ENCODE peak calls at places on chromosomes 7 and 10, in six cellular contexts. C is CD8-positive, alpha-beta memory T cell; U is AG04450; D is AG20443; G is IMR-90; W is GM20000. K is an unnamed sample.

GRCh38 chr10:28991326-28991725 is 297.5 kb upstream of the LYZL1 start:
- DNase-seq in G (peak), C (no peak), D (peak), U (no peak), W (no peak), K (no peak)

GRCh38 chr7:80542398-80542797 is 30.5 kb upstream of the GNAT3 start:
- DNase-seq in W (no peak), U (peak), G (peak), D (peak), C (no peak), K (peak)

GRCh38 chr10:35795131-35795819 is 153.2 kb upstream of the FZD8 start:
- DNase-seq in C (no peak), W (no peak), D (no peak), G (peak), U (no peak), K (no peak)

GRCh38 chr10:91271886-91272285 is 51.4 kb downstream of the PCGF5 start:
- DNase-seq in U (no peak), D (peak), G (peak), C (no peak), W (no peak), K (peak)

GRCh38 chr7:36648441-36648840 is 75.9 kb downstream of the AOAH start:
- DNase-seq in U (no peak), D (no peak), W (no peak), C (no peak), G (no peak), K (no peak)

GRCh38 chr10:110780704-110781103 is 91.0 kb upstream of the PDCD4 start:
- DNase-seq in G (no peak), D (no peak), U (no peak), W (no peak), C (no peak), K (no peak)

GRCh38 chr10:42112331-42113157 is 525.8 kb downstream of the ZNF33B start:
- DNase-seq in G (no peak), C (no peak), D (no peak), W (no peak), U (no peak), K (no peak)

GRCh38 chr10:125788156-125789034 is 12.8 kb upstream of the MMP21 start:
- DNase-seq in D (no peak), G (no peak), C (no peak), U (no peak), W (no peak), K (no peak)

GRCh38 chr10:51074238-51075028 is at the start of gene PRKG1:
- DNase-seq in C (no peak), G (peak), W (no peak), U (peak), D (peak), K (peak)

GRCh38 chr7:23268746-23269145 is 22.2 kb downstream of the GPNMB start:
- DNase-seq in G (peak), W (no peak), D (no peak), U (no peak), C (no peak), K (no peak)

GRCh38 chr7:74228951-74229900 is 19.4 kb downstream of the LAT2 start:
- DNase-seq in W (no peak), U (no peak), D (peak), C (no peak), G (no peak), K (no peak)

GRCh38 chr10:133132711-133133291 is 27.2 kb upstream of the KNDC1 start:
- DNase-seq in D (no peak), U (no peak), C (no peak), G (no peak), W (no peak), K (no peak)

GRCh38 chr7:88758355-88759215 is 915 bp upstream of the ZNF804B start:
- DNase-seq in D (peak), C (no peak), U (no peak), W (peak), G (no peak), K (no peak)

GRCh38 chr10:99945286-99945685 is 64.5 kb downstream of the DNMBP start:
- DNase-seq in C (no peak), W (no peak), G (peak), D (peak), U (peak), K (peak)

GRCh38 chr7:85974176-85974575 is 669.5 kb upstream of the GRM3 start:
- DNase-seq in D (no peak), C (no peak), W (no peak), G (no peak), U (no peak), K (no peak)

GRCh38 chr7:55432937-55433784 is 68.0 kb downstream of the LANCL2 start:
- DNase-seq in D (peak), C (no peak), G (peak), U (no peak), W (peak), K (peak)

GRCh38 chr7:123635551-123636359 is 19.9 kb upstream of the LMOD2 start:
- DNase-seq in W (no peak), U (no peak), G (peak), C (no peak), D (peak), K (peak)

GRCh38 chr7:38052786-38053185 is 125.3 kb upstream of the STARD3NL start:
- DNase-seq in D (no peak), G (no peak), U (no peak), W (no peak), C (no peak), K (no peak)

GRCh38 chr10:47362199-47362598 is 14.0 kb downstream of the RBP3 start:
- DNase-seq in W (no peak), C (no peak), G (no peak), D (no peak), U (no peak), K (no peak)

K was measured in HCEC 1CT.